ENCODE peak calls at places on chromosomes 16 and 17, in ten cellular contexts. V is CD8-positive, alpha-beta T cell; E is BJ; P is left ventricle myocardium inferior; I is AG04449; K is choroid plexus epithelial cell; J is spleen; C is mammary epithelial cell; H is cardiac fibroblast; N is tibial artery. S is an unnamed sample.

GRCh38 chr17:20289984-20290383 is 177.4 kb downstream of the LGALS9B start:
- DNase-seq in V (no peak), E (no peak), P (no peak), I (no peak), K (no peak), J (no peak), C (no peak), H (no peak), N (no peak), S (no peak)

GRCh38 chr17:40922239-40922638 is 15.2 kb downstream of the KRT23 start:
- DNase-seq in V (no peak), E (peak; percentile 53), P (no peak), I (peak; percentile 53), K (peak; percentile 89), J (no peak), C (peak; percentile 88), H (peak; percentile 81), N (peak; percentile 83), S (peak; percentile 74)

GRCh38 chr16:30417447-30418349 is 10.3 kb downstream of the ZNF771 start:
- DNase-seq in V (peak; percentile 92), E (peak; percentile 65), P (peak; percentile 85), I (peak; percentile 33), K (peak; percentile 96), J (peak; percentile 98), C (peak; percentile 92), H (peak; percentile 95), N (peak; percentile 79), S (no peak)

GRCh38 chr16:5428932-5429331 is 331.3 kb upstream of the EEF2KMT start:
- DNase-seq in V (no peak), E (no peak), P (no peak), I (no peak), K (no peak), J (no peak), C (no peak), H (no peak), N (no peak), S (no peak)

GRCh38 chr16:24825696-24826095 is 20.1 kb upstream of the SLC5A11 start:
- DNase-seq in V (no peak), E (no peak), P (no peak), I (no peak), K (no peak), J (no peak), C (peak; percentile 45), H (no peak), N (no peak), S (no peak)

GRCh38 chr17:58403312-58403711 is 14.0 kb downstream of the RNF43 start:
- DNase-seq in V (no peak), E (no peak), P (no peak), I (no peak), K (no peak), J (no peak), C (peak; percentile 83), H (peak; percentile 8), N (no peak), S (no peak)

GRCh38 chr17:82318772-82319606 is 1.6 kb upstream of the CD7 start:
- DNase-seq in V (no peak), E (no peak), P (no peak), I (no peak), K (no peak), J (no peak), C (no peak), H (no peak), N (no peak), S (no peak)

GRCh38 chr17:57259817-57260216 is 3.5 kb downstream of the MSI2 start:
- DNase-seq in V (no peak), E (no peak), P (no peak), I (no peak), K (no peak), J (no peak), C (no peak), H (no peak), N (no peak), S (no peak)

GRCh38 chr17:82911822-82912221 is 72.0 kb upstream of the ZNF750 start:
- DNase-seq in V (no peak), E (no peak), P (no peak), I (no peak), K (no peak), J (no peak), C (no peak), H (no peak), N (no peak), S (no peak)

GRCh38 chr16:47965439-47965838 is 190.4 kb downstream of the ABCC12 start:
- DNase-seq in V (no peak), E (no peak), P (no peak), I (no peak), K (peak; percentile 21), J (no peak), C (peak; percentile 73), H (no peak), N (no peak), S (no peak)

GRCh38 chr16:26809461-26809860 is 257.3 kb upstream of the C16orf82 start:
- DNase-seq in V (no peak), E (no peak), P (no peak), I (no peak), K (no peak), J (no peak), C (no peak), H (no peak), N (no peak), S (no peak)

GRCh38 chr17:44081681-44082080 is 11.1 kb downstream of the G6PC3 start:
- DNase-seq in V (no peak), E (no peak), P (no peak), I (no peak), K (no peak), J (no peak), C (no peak), H (no peak), N (no peak), S (no peak)

GRCh38 chr17:21283482-21284318 is 811 bp upstream of the MAP2K3 start:
- DNase-seq in V (no peak), E (no peak), P (no peak), I (no peak), K (peak; percentile 55), J (peak; percentile 91), C (no peak), H (peak; percentile 48), N (peak; percentile 87), S (no peak)

GRCh38 chr16:12874135-12874534 is 27.3 kb upstream of the SHISA9 start:
- DNase-seq in V (no peak), E (peak; percentile 29), P (no peak), I (peak; percentile 29), K (peak; percentile 1), J (no peak), C (peak; percentile 73), H (no peak), N (no peak), S (no peak)

GRCh38 chr17:74922694-74923537 is at the start of gene USH1G:
- DNase-seq in V (no peak), E (no peak), P (no peak), I (no peak), K (no peak), J (no peak), C (no peak), H (no peak), N (no peak), S (no peak)

GRCh38 chr17:181213-182163 is at the start of gene DOC2B:
- DNase-seq in V (no peak), E (no peak), P (peak; percentile 61), I (no peak), K (peak; percentile 25), J (peak; percentile 89), C (peak; percentile 6), H (peak; percentile 26), N (no peak), S (no peak)

GRCh38 chr16:58098207-58099096 is 30.7 kb downstream of the CFAP20 start:
- DNase-seq in V (no peak), E (peak; percentile 12), P (no peak), I (no peak), K (peak; percentile 48), J (no peak), C (peak; percentile 46), H (no peak), N (no peak), S (no peak)

GRCh38 chr16:84596801-84597517 is 20.9 kb downstream of the COTL1 start:
- DNase-seq in V (no peak), E (no peak), P (no peak), I (no peak), K (no peak), J (no peak), C (no peak), H (no peak), N (no peak), S (no peak)

GRCh38 chr16:84597518-84598390 is 20.1 kb downstream of the COTL1 start:
- DNase-seq in V (no peak), E (no peak), P (no peak), I (no peak), K (no peak), J (peak; percentile 87), C (no peak), H (no peak), N (no peak), S (no peak)

GRCh38 chr16:84600343-84601229 is 17.3 kb downstream of the COTL1 start:
- DNase-seq in V (no peak), E (no peak), P (no peak), I (no peak), K (peak; percentile 44), J (no peak), C (no peak), H (no peak), N (no peak), S (no peak)

GRCh38 chr16:84598391-84598750 is 19.5 kb downstream of the COTL1 start:
- DNase-seq in V (no peak), E (no peak), P (no peak), I (no peak), K (no peak), J (peak; percentile 80), C (no peak), H (no peak), N (no peak), S (no peak)

GRCh38 chr16:84599528-84600202 is 18.2 kb downstream of the COTL1 start:
- DNase-seq in V (peak; percentile 68), E (no peak), P (peak; percentile 63), I (peak; percentile 47), K (peak; percentile 90), J (peak; percentile 93), C (peak; percentile 16), H (peak; percentile 91), N (peak; percentile 76), S (no peak)
- H3K4me3 ChIP-seq in V (peak overlapping the region; percentile 39), E (peak overlapping the region; percentile 5), P (peak overlapping the region; percentile 45), I (peak overlapping the region; percentile 31), K (peak overlapping the region; percentile 18), J (no peak overlapping the region), C (no peak overlapping the region), H (no peak overlapping the region), N (no peak overlapping the region), S (peak overlapping the region; percentile 3)

GRCh38 chr17:42895185-42895555 is 5.4 kb upstream of the G6PC1 start:
- DNase-seq in V (no peak), E (peak; percentile 40), P (peak; percentile 32), I (peak; percentile 14), K (peak; percentile 69), J (no peak), C (peak; percentile 68), H (peak; percentile 91), N (peak; percentile 92), S (no peak)
- TF ChIP-seq CTCF in V (no peak), E (no peak), P (no peak), I (no peak), K (no peak), J (no peak), C (no peak), H (no peak), N (no peak), S (no peak)

GRCh38 chr16:79623076-79623475 is 22.5 kb upstream of the MAF start:
- DNase-seq in V (no peak), E (no peak), P (no peak), I (no peak), K (no peak), J (no peak), C (no peak), H (no peak), N (no peak), S (no peak)
- H3K4me3 ChIP-seq in V (no peak overlapping the region), E (no peak overlapping the region), P (no peak overlapping the region), I (no peak overlapping the region), K (no peak overlapping the region), J (no peak overlapping the region), C (no peak overlapping the region), H (no peak overlapping the region), N (no peak overlapping the region), S (no peak overlapping the region)

GRCh38 chr16:10736926-10737625 is 6.6 kb upstream of the NUBP1 start:
- DNase-seq in V (peak; percentile 82), E (no peak), P (no peak), I (no peak), K (peak; percentile 83), J (no peak), C (peak; percentile 50), H (peak; percentile 80), N (no peak), S (no peak)
- TF ChIP-seq CTCF in V (peak; percentile 91), E (peak; percentile 85), P (peak; percentile 93), I (peak; percentile 75), K (peak; percentile 92), J (peak; percentile 95), C (peak; percentile 90), H (peak; percentile 84), N (peak; percentile 97), S (peak; percentile 96)